ENCODE peak calls at places on chromosomes 4 and X, in four cellular contexts. Q, L, N and B are unnamed samples.

GRCh38 chr4:2402053-2402452 is 16.4 kb downstream of the ZFYVE28 start:
- DNase-seq in L (peak; percentile 32), Q (peak; percentile 43), N (peak; percentile 93), B (peak; percentile 89)

GRCh38 chr4:176635372-176636261 is 157.1 kb downstream of the VEGFC start:
- DNase-seq in Q (peak; percentile 45), N (no peak), L (no peak), B (no peak)

GRCh38 chr4:106096454-106096853 is 201.2 kb downstream of the NPNT start:
- DNase-seq in N (no peak), L (no peak), Q (no peak), B (no peak)

GRCh38 chrX:68824565-68825125 is 4.2 kb upstream of the EFNB1 start:
- DNase-seq in L (no peak), N (no peak), Q (no peak), B (no peak)

GRCh38 chr4:55378617-55379467 is 16.9 kb upstream of the TMEM165 start:
- DNase-seq in Q (no peak), L (peak; percentile 62), N (no peak), B (no peak)

GRCh38 chr4:188781655-188782054 is 642.4 kb downstream of the TRIML1 start:
- DNase-seq in N (no peak), L (no peak), Q (peak; percentile 16), B (peak; percentile 32)

GRCh38 chrX:103647630-103648029 is 18.9 kb downstream of the TCEAL1 start:
- DNase-seq in Q (no peak), L (no peak), N (no peak), B (no peak)

GRCh38 chr4:75180790-75181776 is 248.2 kb downstream of the PARM1 start:
- DNase-seq in N (peak; percentile 24), Q (no peak), L (no peak), B (peak; percentile 2)

GRCh38 chr4:4502694-4503311 is 39.0 kb downstream of the STX18 start:
- DNase-seq in Q (peak; percentile 33), N (peak; percentile 42), L (no peak), B (no peak)

GRCh38 chr4:8726344-8726851 is 133.8 kb downstream of the CPZ start:
- DNase-seq in N (no peak), L (no peak), Q (no peak), B (no peak)

GRCh38 chrX:120604359-120604782 is 470 bp downstream of the MCTS1 start:
- DNase-seq in Q (peak; percentile 40), L (no peak), N (peak; percentile 53), B (peak; percentile 72)

GRCh38 chrX:103248553-103248952 is 6.4 kb downstream of the TCEAL8 start:
- DNase-seq in Q (peak; percentile 42), N (peak; percentile 63), L (no peak), B (peak; percentile 22)

GRCh38 chr4:114132830-114133229 is 153.4 kb upstream of the ARSJ start:
- DNase-seq in N (peak; percentile 0), Q (peak; percentile 40), L (no peak), B (no peak)

GRCh38 chr4:26857278-26858034 is 3.2 kb upstream of the STIM2 start:
- DNase-seq in L (peak; percentile 90), N (peak; percentile 92), Q (peak; percentile 90), B (peak; percentile 89)

GRCh38 chrX:19990225-19990518 is 689 bp downstream of the BCLAF3 start:
- DNase-seq in N (no peak), Q (peak; percentile 14), L (no peak), B (no peak)

GRCh38 chr4:8729408-8730149 is 137.0 kb downstream of the CPZ start:
- DNase-seq in L (no peak), N (no peak), Q (no peak), B (no peak)

GRCh38 chrX:153304988-153305736 is 16.4 kb downstream of the PNMA6F start:
- DNase-seq in L (no peak), N (no peak), Q (no peak), B (no peak)

GRCh38 chrX:109440475-109440874 is 41.4 kb downstream of the GUCY2F start:
- DNase-seq in L (no peak), N (no peak), Q (peak; percentile 14), B (peak; percentile 0)

GRCh38 chrX:71252221-71252620 is 1.7 kb downstream of the ZMYM3 start:
- DNase-seq in N (peak; percentile 23), L (no peak), Q (no peak), B (no peak)

GRCh38 chr4:62194342-62194741 is 994.2 kb downstream of the ADGRL3 start:
- DNase-seq in N (no peak), Q (no peak), L (no peak), B (no peak)

GRCh38 chrX:107742754-107743191 is 32.8 kb downstream of the TSC22D3 start:
- DNase-seq in Q (no peak), N (no peak), L (no peak), B (no peak)

GRCh38 chr4:51885371-51885770 is 42.4 kb downstream of the DCUN1D4 start:
- DNase-seq in Q (peak; percentile 27), L (no peak), N (peak; percentile 13), B (peak; percentile 50)

GRCh38 chrX:125003746-125004446 is 315.8 kb upstream of the TEX13C start:
- DNase-seq in Q (no peak), L (no peak), N (no peak), B (no peak)

GRCh38 chrX:78024349-78025108 is 55.1 kb upstream of the PGAM4 start:
- DNase-seq in Q (peak; percentile 42), L (no peak), N (peak; percentile 56), B (no peak)

GRCh38 chr4:15811703-15812325 is 33.7 kb downstream of the CD38 start:
- DNase-seq in Q (peak; percentile 25), N (no peak), L (no peak), B (peak; percentile 20)

GRCh38 chrX:138847930-138848329 is 136.4 kb upstream of the FGF13 start:
- DNase-seq in Q (peak; percentile 55), L (no peak), N (no peak), B (peak; percentile 15)

GRCh38 chr4:84870398-84871163 is 95.9 kb downstream of the WDFY3 start:
- DNase-seq in L (no peak), N (peak; percentile 15), Q (peak; percentile 73), B (no peak)

GRCh38 chr4:7960790-7961655 is 21.4 kb upstream of the AFAP1 start:
- DNase-seq in Q (peak; percentile 92), N (no peak), L (peak; percentile 64), B (peak; percentile 42)

GRCh38 chr4:128766781-128767180 is 42.7 kb upstream of the JADE1 start:
- DNase-seq in N (no peak), L (no peak), Q (no peak), B (no peak)

GRCh38 chr4:99853993-99854392 is 37.4 kb downstream of the DAPP1 start:
- DNase-seq in N (no peak), L (no peak), Q (no peak), B (no peak)

GRCh38 chr4:73481356-73481755 is at the start of gene AFM:
- DNase-seq in N (no peak), Q (no peak), L (no peak), B (no peak)

GRCh38 chr4:2041234-2042130 is 17.6 kb upstream of the NAT8L start:
- DNase-seq in N (peak; percentile 92), Q (peak; percentile 89), L (no peak), B (peak; percentile 80)

GRCh38 chr4:573122-573892 is 2.8 kb downstream of the TMEM271 start:
- DNase-seq in L (no peak), Q (no peak), N (no peak), B (no peak)

GRCh38 chrX:78384486-78384885 is 57.1 kb upstream of the CYSLTR1 start:
- DNase-seq in N (no peak), L (no peak), Q (no peak), B (no peak)

GRCh38 chrX:132022863-132023116 is 312 bp upstream of the STK26 start:
- DNase-seq in L (no peak), Q (no peak), N (no peak), B (no peak)

GRCh38 chrX:134688839-134689238 is 30.6 kb upstream of the PLAC1 start:
- DNase-seq in L (no peak), N (no peak), Q (no peak), B (no peak)

GRCh38 chr4:118180776-118181175 is 146.5 kb downstream of the NDST3 start:
- DNase-seq in L (no peak), N (no peak), Q (no peak), B (no peak)

GRCh38 chr4:89299153-89299789 is 8.3 kb downstream of the GPRIN3 start:
- DNase-seq in L (no peak), N (peak; percentile 2), Q (no peak), B (no peak)
- TF ChIP-seq CTCF in L (no peak), N (no peak), Q (no peak), B (no peak)

DNA sequence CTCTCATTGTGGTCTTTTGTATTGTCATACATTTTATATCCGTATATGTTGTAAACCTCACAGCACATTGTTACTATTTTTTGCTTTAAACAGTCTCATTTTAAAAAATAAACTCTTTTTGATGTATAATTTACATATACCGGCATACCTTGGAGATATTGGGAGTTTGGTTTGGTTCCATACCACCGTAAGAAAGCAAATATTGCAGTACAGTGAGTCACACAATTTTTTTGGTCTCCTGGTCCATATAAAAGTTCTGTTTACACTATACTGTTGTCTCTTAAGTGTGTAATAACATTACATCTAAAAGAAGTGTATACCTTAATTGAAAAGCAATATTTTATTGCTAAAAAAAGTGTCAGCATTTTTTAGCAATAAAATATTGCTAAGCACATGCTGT is 70.0 kb downstream of the KDM6A start:
- DNase-seq in N (no peak), Q (no peak), L (no peak), B (no peak)
- H3K9me3 ChIP-seq in N (no peaks in the 10 kb centered on the region), Q (peaks cover 35% of the 10 kb centered on the region), L (peaks cover 11% of the 10 kb centered on the region), B (no peaks in the 10 kb centered on the region)

DNA sequence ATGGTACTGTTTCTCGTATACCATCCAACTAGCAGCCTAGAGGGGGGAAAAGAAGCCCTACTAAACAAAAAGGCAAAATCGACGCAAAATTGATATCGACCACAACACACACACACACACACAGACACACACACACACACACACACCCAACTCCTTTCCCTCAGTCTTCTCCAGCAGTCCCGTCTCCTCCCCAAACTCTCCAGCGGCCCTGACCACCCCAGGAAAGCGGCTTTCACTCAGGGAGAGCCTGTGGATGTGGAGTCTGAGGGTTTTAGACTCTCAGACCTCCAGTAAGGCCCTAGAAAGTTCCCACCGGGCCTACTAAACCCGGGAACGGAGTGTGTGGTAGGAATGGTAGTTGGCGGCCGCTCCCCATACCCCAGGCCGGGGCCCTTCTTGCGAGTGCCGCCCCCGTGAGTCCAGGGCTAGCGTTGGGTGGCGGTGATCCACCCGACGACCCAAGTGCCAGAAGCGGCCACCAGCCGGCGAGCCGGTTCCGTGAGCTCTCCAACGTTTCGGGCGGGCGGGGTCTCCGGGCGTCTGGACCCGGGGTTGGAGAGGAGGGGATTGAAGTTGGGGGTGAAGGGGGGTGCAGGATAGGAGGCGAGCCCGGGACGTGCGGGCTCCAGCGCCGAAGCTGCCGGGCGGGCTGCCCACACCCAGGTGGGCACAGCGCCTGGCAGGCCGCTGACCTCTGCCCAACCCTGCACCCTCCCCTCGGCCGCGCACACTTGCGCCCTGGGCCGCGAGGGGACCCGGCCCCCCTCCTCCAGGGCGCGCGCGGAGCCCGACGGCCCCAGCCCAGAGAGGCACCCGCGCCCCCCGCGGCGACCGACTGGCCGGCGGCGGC is 13.7 kb downstream of the ARX start:
- DNase-seq in L (no peak), Q (no peak), N (no peak), B (no peak)
- H3K4me1 ChIP-seq in L (no peaks in the 10 kb centered on the region), Q (peaks cover 26% of the 10 kb centered on the region), N (peaks cover 3% of the 10 kb centered on the region), B (peaks cover 22% of the 10 kb centered on the region)

GRCh38 chr4:103201254-103201653 is 3.1 kb upstream of the CENPE start:
- DNase-seq in N (no peak), Q (no peak), L (no peak), B (no peak)

GRCh38 chr4:103199009-103199408 is 866 bp upstream of the CENPE start:
- DNase-seq in Q (no peak), N (no peak), L (no peak), B (no peak)

GRCh38 chr4:103207673-103208072 is 9.5 kb upstream of the CENPE start:
- DNase-seq in Q (peak; percentile 11), L (no peak), N (peak; percentile 60), B (no peak)

GRCh38 chr4:103201724-103202123 is 3.6 kb upstream of the CENPE start:
- DNase-seq in Q (no peak), N (no peak), L (no peak), B (no peak)

GRCh38 chr4:103204114-103204513 is 6.0 kb upstream of the CENPE start:
- DNase-seq in L (no peak), N (peak; percentile 15), Q (peak; percentile 23), B (peak; percentile 7)
- TF ChIP-seq CTCF in L (no peak), N (peak; percentile 65), Q (peak; percentile 60), B (peak; percentile 42)